ENCODE peak calls at places on chromosomes 5 and 9, in ten cellular contexts. S, G, D, Q, C, Y, A, Z, W and U are unnamed samples.

GRCh38 chr9:4277531-4277991 is 22.3 kb downstream of the GLIS3 start:
- DNase-seq in S (no peak), G (no peak), D (no peak), Q (peak), C (no peak), Y (no peak), A (no peak), Z (peak), W (no peak), U (no peak)

GRCh38 chr5:143898914-143899591 is 87.1 kb downstream of the HMHB1 start:
- DNase-seq in S (no peak), G (no peak), D (no peak), Q (no peak), C (no peak), Y (no peak), A (no peak), Z (no peak), W (no peak), U (no peak)

GRCh38 chr9:133505901-133506652 is 18.7 kb downstream of the MYMK start:
- DNase-seq in S (peak), G (peak), D (peak), Q (no peak), C (no peak), Y (peak), A (no peak), Z (no peak), W (no peak), U (peak)

GRCh38 chr5:138230261-138230660 is 17.1 kb upstream of the CDC23 start:
- DNase-seq in S (no peak), G (no peak), D (peak), Q (no peak), C (no peak), Y (peak), A (no peak), Z (no peak), W (no peak), U (peak)

GRCh38 chr9:113875917-113876805 is at the start of gene ZNF618:
- DNase-seq in S (peak), G (peak), D (peak), Q (no peak), C (no peak), Y (no peak), A (peak), Z (peak), W (no peak), U (no peak)

GRCh38 chr5:164119806-164120440 is 614.5 kb downstream of the MAT2B start:
- DNase-seq in S (no peak), G (no peak), D (no peak), Q (peak), C (peak), Y (peak), A (no peak), Z (no peak), W (no peak), U (peak)

GRCh38 chr5:42951847-42952411 is 88.2 kb downstream of the ANXA2R start:
- DNase-seq in S (peak), G (peak), D (peak), Q (peak), C (no peak), Y (peak), A (no peak), Z (no peak), W (peak), U (peak)

GRCh38 chr5:57494104-57495098 is 11.8 kb upstream of the ACTBL2 start:
- DNase-seq in S (no peak), G (no peak), D (peak), Q (peak), C (peak), Y (peak), A (no peak), Z (peak), W (peak), U (peak)

GRCh38 chr9:22116751-22117150 is 107.6 kb upstream of the CDKN2B start:
- DNase-seq in S (no peak), G (no peak), D (no peak), Q (no peak), C (no peak), Y (no peak), A (no peak), Z (no peak), W (no peak), U (no peak)

GRCh38 chr5:173765030-173765644 is 123.0 kb upstream of the CPEB4 start:
- DNase-seq in S (no peak), G (no peak), D (no peak), Q (no peak), C (no peak), Y (no peak), A (no peak), Z (no peak), W (no peak), U (no peak)

GRCh38 chr9:36818242-36818938 is 215.7 kb downstream of the PAX5 start:
- DNase-seq in S (peak), G (no peak), D (no peak), Q (no peak), C (no peak), Y (no peak), A (no peak), Z (no peak), W (no peak), U (no peak)

GRCh38 chr9:5549671-5550650 is 39.6 kb downstream of the PDCD1LG2 start:
- DNase-seq in S (no peak), G (no peak), D (no peak), Q (peak), C (no peak), Y (peak), A (no peak), Z (no peak), W (peak), U (peak)

GRCh38 chr5:151745071-151745705 is 13.2 kb downstream of the ATOX1 start:
- DNase-seq in S (peak), G (no peak), D (peak), Q (peak), C (no peak), Y (peak), A (no peak), Z (peak), W (peak), U (peak)

GRCh38 chr9:131813116-131813515 is 73.2 kb upstream of the RAPGEF1 start:
- DNase-seq in S (no peak), G (no peak), D (no peak), Q (peak), C (no peak), Y (peak), A (no peak), Z (no peak), W (peak), U (peak)

GRCh38 chr5:16855475-16855874 is 80.6 kb downstream of the MYO10 start:
- DNase-seq in S (no peak), G (no peak), D (peak), Q (peak), C (no peak), Y (peak), A (no peak), Z (peak), W (no peak), U (peak)

GRCh38 chr9:93261281-93261680 is 77.3 kb downstream of the WNK2 start:
- DNase-seq in S (no peak), G (no peak), D (no peak), Q (no peak), C (no peak), Y (no peak), A (peak), Z (no peak), W (no peak), U (no peak)

GRCh38 chr9:112945620-112946208 is 55.0 kb upstream of the SLC46A2 start:
- DNase-seq in S (no peak), G (no peak), D (no peak), Q (no peak), C (no peak), Y (no peak), A (no peak), Z (no peak), W (no peak), U (no peak)

GRCh38 chr9:3437031-3437430 is 88.8 kb downstream of the RFX3 start:
- DNase-seq in S (no peak), G (no peak), D (no peak), Q (no peak), C (no peak), Y (no peak), A (no peak), Z (no peak), W (no peak), U (no peak)

GRCh38 chr9:83937861-83938455 is 16.7 kb upstream of the KIF27 start:
- DNase-seq in S (no peak), G (no peak), D (no peak), Q (peak), C (no peak), Y (peak), A (no peak), Z (no peak), W (peak), U (peak)

GRCh38 chr5:15533124-15533893 is 33.3 kb downstream of the FBXL7 start:
- DNase-seq in S (no peak), G (no peak), D (no peak), Q (peak), C (no peak), Y (peak), A (no peak), Z (no peak), W (peak), U (peak)

GRCh38 chr9:651372-651771 is 190.1 kb upstream of the DMRT1 start:
- DNase-seq in S (no peak), G (no peak), D (no peak), Q (no peak), C (no peak), Y (no peak), A (no peak), Z (no peak), W (no peak), U (no peak)

GRCh38 chr5:167898361-167899042 is 392.9 kb upstream of the WWC1 start:
- DNase-seq in S (no peak), G (no peak), D (no peak), Q (no peak), C (no peak), Y (peak), A (no peak), Z (no peak), W (no peak), U (no peak)

GRCh38 chr9:8817335-8817734 is 1017.8 kb upstream of the DMAC1 start:
- DNase-seq in S (no peak), G (no peak), D (no peak), Q (no peak), C (no peak), Y (no peak), A (no peak), Z (no peak), W (no peak), U (no peak)

GRCh38 chr5:96807099-96807654 is 568 bp downstream of the ERAP1 start:
- DNase-seq in S (peak), G (peak), D (peak), Q (peak), C (no peak), Y (peak), A (peak), Z (peak), W (peak), U (peak)

GRCh38 chr5:903756-904096 is 11.0 kb downstream of the TRIP13 start:
- DNase-seq in S (no peak), G (peak), D (no peak), Q (no peak), C (no peak), Y (no peak), A (no peak), Z (peak), W (no peak), U (no peak)

GRCh38 chr9:138075496-138075895 is 197.9 kb downstream of the CACNA1B start:
- DNase-seq in S (no peak), G (peak), D (no peak), Q (no peak), C (no peak), Y (no peak), A (peak), Z (peak), W (no peak), U (no peak)

GRCh38 chr5:135324897-135325650 is 74.0 kb downstream of the MACROH2A1 start:
- DNase-seq in S (no peak), G (no peak), D (no peak), Q (no peak), C (no peak), Y (no peak), A (no peak), Z (no peak), W (no peak), U (no peak)

GRCh38 chr9:128588581-128589233 is 36.3 kb downstream of the SPTAN1 start:
- DNase-seq in S (no peak), G (no peak), D (no peak), Q (no peak), C (no peak), Y (no peak), A (no peak), Z (no peak), W (no peak), U (no peak)

GRCh38 chr9:80177949-80178480 is 606.2 kb downstream of the TLE4 start:
- DNase-seq in S (no peak), G (no peak), D (no peak), Q (no peak), C (no peak), Y (no peak), A (no peak), Z (no peak), W (no peak), U (no peak)

GRCh38 chr9:80175286-80175906 is 603.6 kb downstream of the TLE4 start:
- DNase-seq in S (no peak), G (no peak), D (no peak), Q (peak), C (no peak), Y (peak), A (no peak), Z (no peak), W (no peak), U (peak)
- TF ChIP-seq CTCF in S (peak), G (peak), D (peak), Q (peak), C (peak), Y (peak), A (peak), Z (peak), W (peak), U (peak)

GRCh38 chr5:68747077-68747420 is 346.8 kb upstream of the SLC30A5 start:
- DNase-seq in S (no peak), G (no peak), D (no peak), Q (no peak), C (no peak), Y (no peak), A (no peak), Z (no peak), W (no peak), U (no peak)
- H3K4me3 ChIP-seq in S (peak), G (no peak), D (no peak), Q (no peak), C (no peak), Y (no peak), A (no peak), Z (no peak), W (no peak), U (no peak)

DNA sequence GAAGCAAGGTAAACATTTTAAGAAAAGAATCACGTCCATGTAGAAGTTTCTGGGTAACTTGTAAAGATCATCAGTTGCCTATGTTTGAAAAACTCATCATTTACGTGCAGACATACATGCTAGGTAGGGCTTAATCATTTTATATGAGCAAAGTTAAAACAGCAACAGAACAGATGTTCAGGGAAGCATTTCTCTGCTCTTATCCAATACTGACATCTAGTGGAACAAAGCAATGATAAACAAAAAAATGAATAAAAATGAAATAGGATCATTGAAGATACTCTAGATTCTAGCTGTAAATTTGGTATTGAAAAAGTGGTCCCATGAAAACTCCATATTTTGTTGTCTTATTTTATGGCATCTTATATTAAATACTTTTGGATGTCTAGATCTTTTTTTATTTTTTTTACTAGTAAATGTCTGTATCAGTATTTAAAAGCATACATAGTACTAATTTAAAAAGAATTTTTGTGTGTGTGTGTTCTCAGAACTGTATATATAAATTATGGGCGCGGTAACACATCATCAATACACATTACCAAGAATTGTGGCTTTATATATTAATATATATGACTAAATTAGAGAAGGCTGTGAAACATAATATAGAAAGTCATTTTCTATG is 1050.2 kb downstream of the CDH12 start:
- DNase-seq in S (no peak), G (no peak), D (no peak), Q (peak), C (no peak), Y (peak), A (no peak), Z (no peak), W (no peak), U (peak)
- TF ChIP-seq CTCF in S (peak), G (peak), D (peak), Q (peak), C (peak), Y (peak), A (peak), Z (peak), W (peak), U (peak)

GRCh38 chr5:141363952-141364660 is at the start of gene PCDHGA5:
- DNase-seq in S (no peak), G (no peak), D (no peak), Q (no peak), C (no peak), Y (peak), A (no peak), Z (no peak), W (no peak), U (peak)
- H3K4me3 ChIP-seq in S (peak), G (no peak), D (no peak), Q (no peak), C (no peak), Y (peak), A (peak), Z (no peak), W (no peak), U (peak)

GRCh38 chr9:34896112-34896511 is 62.0 kb upstream of the PHF24 start:
- DNase-seq in S (no peak), G (no peak), D (no peak), Q (peak), C (no peak), Y (no peak), A (no peak), Z (no peak), W (no peak), U (no peak)
- TF ChIP-seq CTCF in S (no peak), G (no peak), D (no peak), Q (peak), C (no peak), Y (no peak), A (no peak), Z (peak), W (peak), U (peak)

GRCh38 chr9:129726322-129727160 is 26.3 kb downstream of the PTGES start:
- DNase-seq in S (peak), G (peak), D (peak), Q (peak), C (no peak), Y (peak), A (peak), Z (peak), W (peak), U (peak)
- H3K4me3 ChIP-seq in S (no peak), G (no peak), D (no peak), Q (peak), C (no peak), Y (peak), A (no peak), Z (no peak), W (no peak), U (no peak)

DNA sequence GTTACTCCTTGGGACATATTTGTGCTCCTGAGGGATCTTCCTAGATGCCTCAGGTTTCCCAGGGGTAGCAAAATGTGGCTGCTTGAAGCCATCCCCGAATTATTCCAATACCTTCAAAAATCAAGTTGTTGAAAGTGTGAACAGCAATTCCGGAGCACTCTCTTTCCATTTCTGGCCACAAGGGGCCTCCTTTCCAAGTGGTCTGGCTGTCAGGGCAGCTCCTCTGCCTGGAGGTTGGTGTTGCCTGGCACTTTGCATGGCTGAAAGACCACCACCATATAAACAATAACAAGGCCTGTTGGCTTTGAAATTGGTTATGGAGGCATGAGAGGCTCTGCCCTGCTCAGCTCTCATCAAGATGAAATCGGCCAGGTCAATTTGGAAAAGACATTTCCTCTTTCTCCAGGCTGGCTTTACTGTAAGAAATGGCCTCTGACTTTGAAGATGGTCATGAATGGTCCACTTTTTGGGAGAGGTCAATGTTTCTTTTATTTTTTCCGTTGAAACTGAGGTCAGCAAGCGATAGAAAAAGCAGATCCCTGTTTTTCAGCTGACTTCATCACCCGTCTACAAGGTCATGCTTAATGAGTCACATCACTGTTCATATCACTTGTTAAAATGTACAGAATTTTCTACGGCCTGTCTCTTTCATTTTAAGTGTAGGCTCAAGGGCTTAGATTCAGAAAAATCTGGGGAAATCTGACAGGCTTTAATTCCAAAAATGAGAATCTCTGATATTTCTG is 481.1 kb upstream of the ZNF608 start:
- DNase-seq in S (no peak), G (no peak), D (peak), Q (peak), C (no peak), Y (peak), A (no peak), Z (no peak), W (peak), U (peak)
- TF ChIP-seq CTCF in S (peak), G (no peak), D (no peak), Q (peak), C (peak), Y (peak), A (no peak), Z (peak), W (peak), U (peak)

GRCh38 chr5:54758038-54758437 is 227.4 kb downstream of the ESM1 start:
- DNase-seq in S (no peak), G (no peak), D (no peak), Q (peak), C (no peak), Y (peak), A (no peak), Z (no peak), W (peak), U (peak)

GRCh38 chr5:54756796-54757402 is 228.5 kb downstream of the ESM1 start:
- DNase-seq in S (no peak), G (no peak), D (no peak), Q (peak), C (no peak), Y (peak), A (no peak), Z (no peak), W (no peak), U (peak)

GRCh38 chr5:54754878-54755277 is 230.5 kb downstream of the ESM1 start:
- DNase-seq in S (no peak), G (no peak), D (no peak), Q (no peak), C (no peak), Y (no peak), A (no peak), Z (no peak), W (no peak), U (no peak)

GRCh38 chr5:54756301-54756700 is 229.1 kb downstream of the ESM1 start:
- DNase-seq in S (no peak), G (no peak), D (no peak), Q (no peak), C (no peak), Y (no peak), A (no peak), Z (no peak), W (no peak), U (no peak)

DNA sequence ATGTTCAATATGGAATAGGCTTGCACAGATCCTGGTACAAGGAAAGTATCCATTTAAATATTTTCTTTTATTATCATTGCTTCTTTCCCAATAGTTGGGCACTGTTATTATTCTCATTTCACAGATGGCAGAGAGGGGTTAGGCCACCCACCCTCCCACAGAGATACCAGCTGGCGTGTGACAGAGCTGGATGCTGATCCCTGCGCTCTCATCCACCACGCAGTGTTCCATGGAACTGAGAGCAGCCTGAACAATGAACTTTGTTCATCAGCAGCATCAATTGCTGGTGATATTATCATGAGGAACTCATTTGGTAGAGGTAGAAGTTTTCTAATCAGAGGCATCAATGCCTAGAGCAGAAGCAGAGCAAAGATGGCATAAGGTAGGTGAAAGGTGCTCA is 227.9 kb downstream of the ESM1 start:
- DNase-seq in S (no peak), G (no peak), D (no peak), Q (no peak), C (no peak), Y (no peak), A (no peak), Z (no peak), W (no peak), U (no peak)
- H3K4me3 ChIP-seq in S (no peak), G (no peak), D (no peak), Q (no peak), C (no peak), Y (no peak), A (no peak), Z (no peak), W (no peak), U (no peak)